ENCODE peak calls at places on chromosomes 7 and 10, in four cellular contexts. A is GM12878, D is SK-N-SH, T is K562. K is an unnamed sample.
A peak's percentile ranks its signal among the peaks of the same experiment; 100 is the strongest.

GRCh38 chr10:23412223-23412622 is 26.7 kb upstream of the OTUD1 start:
- DNase-seq in A (no peak), D (no peak), T (no peak), K (no peak)

GRCh38 chr7:142853739-142854504 is 954 bp upstream of the EPHB6 start:
- DNase-seq in A (no peak), D (peak; percentile 92), T (peak; percentile 74), K (peak; percentile 70)

GRCh38 chr10:49509904-49510303 is 29.0 kb downstream of the ERCC6 start:
- DNase-seq in A (no peak), D (no peak), T (no peak), K (no peak)

GRCh38 chr10:117554371-117554770 is 11.8 kb downstream of the EMX2 start:
- DNase-seq in A (no peak), D (no peak), T (no peak), K (no peak)

GRCh38 chr10:51159841-51160240 is 85.6 kb downstream of the PRKG1 start:
- DNase-seq in A (no peak), D (no peak), T (no peak), K (no peak)

GRCh38 chr10:103333934-103334520 is 16.9 kb downstream of the PCGF6 start:
- DNase-seq in A (no peak), D (peak; percentile 42), T (no peak), K (no peak)

GRCh38 chr10:102726274-102726673 is 11.8 kb downstream of the SFXN2 start:
- DNase-seq in A (no peak), D (no peak), T (no peak), K (no peak)

GRCh38 chr7:129781128-129781855 is 169.8 kb downstream of the NRF1 start:
- DNase-seq in A (no peak), D (peak; percentile 75), T (no peak), K (no peak)

GRCh38 chr10:86775056-86775858 is 18.8 kb downstream of the BMPR1A start:
- DNase-seq in A (peak; percentile 55), D (peak; percentile 39), T (peak; percentile 24), K (no peak)

GRCh38 chr7:98628418-98628817 is 11.3 kb downstream of the NPTX2 start:
- DNase-seq in A (no peak), D (no peak), T (no peak), K (no peak)

GRCh38 chr10:86306628-86307278 is 59.8 kb downstream of the GRID1 start:
- DNase-seq in A (no peak), D (no peak), T (peak; percentile 15), K (peak; percentile 68)

GRCh38 chr7:99143853-99144672 is at the start of gene SMURF1:
- DNase-seq in A (no peak), D (peak; percentile 97), T (peak; percentile 91), K (peak; percentile 51)

GRCh38 chr7:99123571-99124033 is 20.3 kb downstream of the SMURF1 start:
- DNase-seq in A (no peak), D (no peak), T (no peak), K (no peak)

GRCh38 chr10:99008106-99008505 is 227.5 kb downstream of the HPSE2 start:
- DNase-seq in A (no peak), D (peak; percentile 41), T (no peak), K (no peak)

GRCh38 chr10:3652886-3653285 is 132.1 kb downstream of the KLF6 start:
- DNase-seq in A (no peak), D (peak; percentile 64), T (no peak), K (no peak)

GRCh38 chr7:31192996-31193395 is 140.9 kb downstream of the ADCYAP1R1 start:
- DNase-seq in A (no peak), D (peak; percentile 89), T (peak; percentile 59), K (peak; percentile 87)

GRCh38 chr10:96448558-96448957 is 65.2 kb downstream of the TLL2 start:
- DNase-seq in A (no peak), D (no peak), T (no peak), K (no peak)

GRCh38 chr10:89563861-89564478 is 28.6 kb upstream of the SLC16A12 start:
- DNase-seq in A (peak; percentile 3), D (peak; percentile 54), T (peak; percentile 20), K (no peak)

GRCh38 chr7:23347682-23348180 is 48.6 kb downstream of the MALSU1 start:
- DNase-seq in A (no peak), D (no peak), T (peak; percentile 48), K (no peak)

GRCh38 chr10:19014034-19014433 is 34.6 kb upstream of the MALRD1 start:
- DNase-seq in A (no peak), D (no peak), T (no peak), K (no peak)

GRCh38 chr7:128672927-128673517 is 930 bp downstream of the GARIN1A start:
- DNase-seq in A (no peak), D (peak; percentile 60), T (peak; percentile 42), K (peak; percentile 70)

GRCh38 chr7:12839508-12840153 is 152.2 kb downstream of the ARL4A start:
- DNase-seq in A (no peak), D (no peak), T (no peak), K (peak; percentile 62)

GRCh38 chr7:75072978-75073282 is 672 bp downstream of the RCC1L start:
- DNase-seq in A (no peak), D (no peak), T (no peak), K (no peak)

DNA sequence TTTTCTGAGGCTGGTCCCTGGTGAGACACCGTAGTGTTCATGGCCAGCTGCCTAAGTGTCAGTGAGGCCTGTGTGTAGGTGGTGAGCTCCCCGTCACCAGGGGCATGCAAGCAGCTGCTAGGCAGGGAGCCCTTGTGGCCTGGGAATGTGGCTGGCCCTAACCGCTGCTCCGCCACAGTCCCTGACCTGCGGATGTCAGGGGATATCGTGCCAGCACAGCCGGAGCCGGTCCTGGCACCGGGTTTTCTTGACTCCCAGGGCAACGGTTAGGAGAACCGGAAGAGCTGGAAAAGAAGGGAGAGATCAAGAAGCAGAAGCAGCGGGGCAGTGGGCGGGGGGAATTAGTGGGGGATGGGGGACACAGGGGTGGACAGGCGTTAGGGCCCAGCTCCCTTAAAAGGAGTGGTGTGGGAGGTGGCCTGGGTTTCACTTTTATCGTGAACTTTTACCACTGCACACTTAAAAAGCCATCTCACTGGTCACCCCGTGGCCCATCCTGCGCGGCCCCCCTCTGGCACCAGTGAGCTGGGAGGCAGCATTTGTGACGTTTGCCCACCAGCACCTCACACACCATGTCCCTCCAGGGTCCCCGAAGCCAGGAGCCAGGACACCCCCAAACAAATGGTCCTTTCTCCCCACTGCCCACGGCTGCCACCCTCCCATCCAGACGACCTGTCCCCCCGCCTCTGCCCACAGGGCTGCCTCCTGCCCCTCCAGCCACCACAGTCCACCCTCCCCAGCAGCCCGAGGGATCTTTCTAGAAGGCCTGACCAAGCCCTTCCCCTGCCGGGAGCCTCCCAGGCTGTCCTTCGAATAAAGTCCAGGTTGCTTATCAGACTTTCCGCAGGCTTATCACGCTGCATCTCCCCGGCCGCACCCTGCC is 1.7 kb upstream of the MICALL2 start:
- DNase-seq in A (no peak), D (no peak), T (peak; percentile 77), K (no peak)
- TF ChIP-seq USF1 in A (no peak), D (no peak), T (no peak), K (no peak)

DNA sequence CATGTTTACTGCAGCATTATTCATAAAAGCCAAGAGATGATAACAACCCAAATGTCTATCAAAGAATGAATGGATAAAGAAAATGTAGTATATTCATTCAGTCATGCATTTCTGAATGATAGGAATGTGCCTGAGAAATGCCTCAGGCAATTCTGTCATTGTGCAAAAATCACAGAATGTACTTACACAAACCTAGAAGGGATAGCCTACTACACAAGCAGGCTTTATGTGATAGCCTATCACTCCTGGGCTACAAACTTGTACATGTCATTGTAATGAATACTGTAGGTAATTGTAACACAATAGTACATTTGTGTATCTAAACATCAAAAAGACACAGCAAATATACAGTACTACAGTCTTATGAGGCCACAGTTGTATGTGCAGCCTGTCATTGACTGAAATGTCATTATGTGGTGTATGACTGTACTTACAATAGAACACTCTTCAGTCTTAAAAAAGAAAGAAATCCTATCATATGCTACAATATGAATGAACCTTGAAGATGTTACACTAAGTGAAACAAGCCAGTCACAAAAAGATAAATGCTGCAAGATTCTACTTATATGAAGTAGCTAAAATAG is 141.8 kb upstream of the GPR22 start:
- DNase-seq in A (no peak), D (no peak), T (no peak), K (no peak)
- TF ChIP-seq USF1 in A (no peak), D (no peak), T (no peak), K (no peak)

GRCh38 chr10:129339191-129339590 is 127.8 kb upstream of the MGMT start:
- DNase-seq in A (no peak), D (no peak), T (no peak), K (no peak)

GRCh38 chr10:129332476-129332875 is 134.6 kb upstream of the MGMT start:
- DNase-seq in A (no peak), D (peak; percentile 56), T (peak; percentile 45), K (peak; percentile 68)

GRCh38 chr10:129334326-129334725 is 132.7 kb upstream of the MGMT start:
- DNase-seq in A (no peak), D (no peak), T (no peak), K (no peak)

GRCh38 chr10:129335396-129335795 is 131.6 kb upstream of the MGMT start:
- DNase-seq in A (no peak), D (no peak), T (no peak), K (no peak)

GRCh38 chr10:129335942-129336341 is 131.1 kb upstream of the MGMT start:
- DNase-seq in A (no peak), D (no peak), T (no peak), K (no peak)
- TF ChIP-seq USF1 in A (no peak), D (no peak), T (no peak), K (no peak)

GRCh38 chr10:132232553-132232949 is 45.8 kb downstream of the DPYSL4 start:
- DNase-seq in A (no peak), D (no peak), T (no peak), K (no peak)

GRCh38 chr10:132234860-132235259 is 48.1 kb downstream of the DPYSL4 start:
- DNase-seq in A (no peak), D (no peak), T (no peak), K (no peak)

GRCh38 chr10:132232981-132233380 is 46.2 kb downstream of the DPYSL4 start:
- DNase-seq in A (no peak), D (no peak), T (no peak), K (no peak)

GRCh38 chr10:132231656-132232552 is 45.2 kb downstream of the DPYSL4 start:
- DNase-seq in A (no peak), D (no peak), T (no peak), K (no peak)

GRCh38 chr10:132233501-132234075 is 46.8 kb downstream of the DPYSL4 start:
- DNase-seq in A (no peak), D (no peak), T (no peak), K (no peak)
- TF ChIP-seq USF1 in A (no peak), D (no peak), T (no peak), K (no peak)

GRCh38 chr7:104814126-104814525 is 199.9 kb upstream of the KMT2E start:
- DNase-seq in A (no peak), D (no peak), T (no peak), K (no peak)

GRCh38 chr7:104809906-104810305 is 204.1 kb upstream of the KMT2E start:
- DNase-seq in A (no peak), D (no peak), T (no peak), K (no peak)

GRCh38 chr7:104816537-104816936 is 197.5 kb upstream of the KMT2E start:
- DNase-seq in A (no peak), D (no peak), T (no peak), K (no peak)

GRCh38 chr7:104814671-104815400 is 199.2 kb upstream of the KMT2E start:
- DNase-seq in A (no peak), D (no peak), T (no peak), K (no peak)
- TF ChIP-seq USF1 in A (no peak), D (no peak), T (no peak), K (no peak)

K was measured in WTC11.